ENCODE peak calls at places on chromosomes 5 and 9, in eight cellular contexts. One of them, this sample, is unnamed.

GRCh38 chr9:2039294-2040180 is 24.4 kb downstream of the SMARCA2 start:
- DNase-seq in stimulated activated CD4-positive, alpha-beta T cell treated with anti-CD3 and anti-CD28 coated beads, Interleukin-12 subunit alpha, Interleukin-12 subunit beta, amount 100 ng/mL, for 4 hours: no peak
- DNase-seq in GM12865: no peak
- DNase-seq in amygdala: no peak
- DNase-seq in A549: no peak
- DNase-seq in effector memory CD8-positive, alpha-beta T cell: no peak
- DNase-seq in kidney glomerular epithelial cell: no peak
- DNase-seq in cerebellum: no peak
- DNase-seq in this sample: no peak

GRCh38 chr9:18263367-18263766 is 210.6 kb upstream of the ADAMTSL1 start:
- DNase-seq in GM12865: no peak
- DNase-seq in stimulated activated CD4-positive, alpha-beta T cell treated with anti-CD3 and anti-CD28 coated beads, Interleukin-12 subunit alpha, Interleukin-12 subunit beta, amount 100 ng/mL, for 4 hours: no peak
- DNase-seq in kidney glomerular epithelial cell: no peak
- DNase-seq in effector memory CD8-positive, alpha-beta T cell: no peak
- DNase-seq in amygdala: no peak
- DNase-seq in A549: no peak
- DNase-seq in cerebellum: no peak
- DNase-seq in this sample: no peak

GRCh38 chr5:133818869-133819600 is 149.4 kb downstream of the C5orf15 start:
- DNase-seq in effector memory CD8-positive, alpha-beta T cell: no peak
- DNase-seq in kidney glomerular epithelial cell: no peak
- DNase-seq in amygdala: no peak
- DNase-seq in cerebellum: no peak
- DNase-seq in A549: no peak
- DNase-seq in stimulated activated CD4-positive, alpha-beta T cell treated with anti-CD3 and anti-CD28 coated beads, Interleukin-12 subunit alpha, Interleukin-12 subunit beta, amount 100 ng/mL, for 4 hours: no peak
- DNase-seq in GM12865: no peak
- DNase-seq in this sample: no peak

GRCh38 chr5:51104556-51104955 is 278.7 kb upstream of the ISL1 start:
- DNase-seq in effector memory CD8-positive, alpha-beta T cell: no peak
- DNase-seq in amygdala: no peak
- DNase-seq in kidney glomerular epithelial cell: no peak
- DNase-seq in GM12865: no peak
- DNase-seq in A549: no peak
- DNase-seq in cerebellum: no peak
- DNase-seq in stimulated activated CD4-positive, alpha-beta T cell treated with anti-CD3 and anti-CD28 coated beads, Interleukin-12 subunit alpha, Interleukin-12 subunit beta, amount 100 ng/mL, for 4 hours: no peak
- DNase-seq in this sample: no peak

GRCh38 chr5:128304121-128304520 is 220.6 kb downstream of the SLC12A2 start:
- DNase-seq in kidney glomerular epithelial cell: peak
- DNase-seq in amygdala: no peak
- DNase-seq in effector memory CD8-positive, alpha-beta T cell: no peak
- DNase-seq in GM12865: no peak
- DNase-seq in stimulated activated CD4-positive, alpha-beta T cell treated with anti-CD3 and anti-CD28 coated beads, Interleukin-12 subunit alpha, Interleukin-12 subunit beta, amount 100 ng/mL, for 4 hours: no peak
- DNase-seq in cerebellum: no peak
- DNase-seq in A549: no peak
- DNase-seq in this sample: no peak

GRCh38 chr5:1183424-1184162 is 17.8 kb upstream of the SLC6A19 start:
- DNase-seq in GM12865: no peak
- DNase-seq in A549: no peak
- DNase-seq in stimulated activated CD4-positive, alpha-beta T cell treated with anti-CD3 and anti-CD28 coated beads, Interleukin-12 subunit alpha, Interleukin-12 subunit beta, amount 100 ng/mL, for 4 hours: no peak
- DNase-seq in cerebellum: no peak
- DNase-seq in kidney glomerular epithelial cell: no peak
- DNase-seq in amygdala: no peak
- DNase-seq in effector memory CD8-positive, alpha-beta T cell: no peak
- DNase-seq in this sample: no peak

GRCh38 chr5:2960309-2960708 is 208.8 kb upstream of the IRX2 start:
- DNase-seq in amygdala: no peak
- DNase-seq in stimulated activated CD4-positive, alpha-beta T cell treated with anti-CD3 and anti-CD28 coated beads, Interleukin-12 subunit alpha, Interleukin-12 subunit beta, amount 100 ng/mL, for 4 hours: no peak
- DNase-seq in GM12865: no peak
- DNase-seq in A549: no peak
- DNase-seq in kidney glomerular epithelial cell: no peak
- DNase-seq in cerebellum: no peak
- DNase-seq in effector memory CD8-positive, alpha-beta T cell: no peak
- DNase-seq in this sample: no peak

GRCh38 chr9:115400801-115401200 is 282.8 kb upstream of the TNC start:
- DNase-seq in stimulated activated CD4-positive, alpha-beta T cell treated with anti-CD3 and anti-CD28 coated beads, Interleukin-12 subunit alpha, Interleukin-12 subunit beta, amount 100 ng/mL, for 4 hours: no peak
- DNase-seq in effector memory CD8-positive, alpha-beta T cell: no peak
- DNase-seq in cerebellum: no peak
- DNase-seq in GM12865: no peak
- DNase-seq in kidney glomerular epithelial cell: peak
- DNase-seq in amygdala: no peak
- DNase-seq in A549: no peak
- DNase-seq in this sample: no peak

GRCh38 chr9:25724424-25724823 is 46.2 kb upstream of the TUSC1 start:
- DNase-seq in amygdala: no peak
- DNase-seq in stimulated activated CD4-positive, alpha-beta T cell treated with anti-CD3 and anti-CD28 coated beads, Interleukin-12 subunit alpha, Interleukin-12 subunit beta, amount 100 ng/mL, for 4 hours: no peak
- DNase-seq in A549: no peak
- DNase-seq in effector memory CD8-positive, alpha-beta T cell: no peak
- DNase-seq in GM12865: no peak
- DNase-seq in kidney glomerular epithelial cell: peak
- DNase-seq in cerebellum: no peak
- DNase-seq in this sample: no peak

GRCh38 chr5:43034591-43034968 is 5.5 kb downstream of the ANXA2R start:
- DNase-seq in effector memory CD8-positive, alpha-beta T cell: no peak
- DNase-seq in stimulated activated CD4-positive, alpha-beta T cell treated with anti-CD3 and anti-CD28 coated beads, Interleukin-12 subunit alpha, Interleukin-12 subunit beta, amount 100 ng/mL, for 4 hours: no peak
- DNase-seq in amygdala: no peak
- DNase-seq in kidney glomerular epithelial cell: no peak
- DNase-seq in GM12865: no peak
- DNase-seq in cerebellum: no peak
- DNase-seq in A549: no peak
- DNase-seq in this sample: no peak

GRCh38 chr5:6721442-6721841 is 8.2 kb downstream of the TENT4A start:
- DNase-seq in A549: no peak
- DNase-seq in stimulated activated CD4-positive, alpha-beta T cell treated with anti-CD3 and anti-CD28 coated beads, Interleukin-12 subunit alpha, Interleukin-12 subunit beta, amount 100 ng/mL, for 4 hours: no peak
- DNase-seq in GM12865: no peak
- DNase-seq in effector memory CD8-positive, alpha-beta T cell: no peak
- DNase-seq in cerebellum: no peak
- DNase-seq in kidney glomerular epithelial cell: no peak
- DNase-seq in amygdala: no peak
- DNase-seq in this sample: no peak

GRCh38 chr9:133943781-133944745 is 48.1 kb downstream of the VAV2 start:
- DNase-seq in cerebellum: no peak
- DNase-seq in effector memory CD8-positive, alpha-beta T cell: no peak
- DNase-seq in A549: no peak
- DNase-seq in stimulated activated CD4-positive, alpha-beta T cell treated with anti-CD3 and anti-CD28 coated beads, Interleukin-12 subunit alpha, Interleukin-12 subunit beta, amount 100 ng/mL, for 4 hours: no peak
- DNase-seq in GM12865: no peak
- DNase-seq in kidney glomerular epithelial cell: no peak
- DNase-seq in amygdala: no peak
- DNase-seq in this sample: no peak

GRCh38 chr9:23789529-23790254 is 36.3 kb downstream of the ELAVL2 start:
- DNase-seq in cerebellum: no peak
- DNase-seq in amygdala: no peak
- DNase-seq in kidney glomerular epithelial cell: no peak
- DNase-seq in stimulated activated CD4-positive, alpha-beta T cell treated with anti-CD3 and anti-CD28 coated beads, Interleukin-12 subunit alpha, Interleukin-12 subunit beta, amount 100 ng/mL, for 4 hours: no peak
- DNase-seq in A549: no peak
- DNase-seq in effector memory CD8-positive, alpha-beta T cell: no peak
- DNase-seq in GM12865: no peak
- DNase-seq in this sample: no peak

GRCh38 chr5:15850939-15851341 is 328.7 kb downstream of the MARCHF11 start:
- DNase-seq in amygdala: no peak
- DNase-seq in A549: no peak
- DNase-seq in stimulated activated CD4-positive, alpha-beta T cell treated with anti-CD3 and anti-CD28 coated beads, Interleukin-12 subunit alpha, Interleukin-12 subunit beta, amount 100 ng/mL, for 4 hours: no peak
- DNase-seq in kidney glomerular epithelial cell: no peak
- DNase-seq in GM12865: no peak
- DNase-seq in effector memory CD8-positive, alpha-beta T cell: no peak
- DNase-seq in cerebellum: no peak
- DNase-seq in this sample: no peak

GRCh38 chr5:163595851-163596399 is 90.5 kb downstream of the MAT2B start:
- DNase-seq in effector memory CD8-positive, alpha-beta T cell: no peak
- DNase-seq in stimulated activated CD4-positive, alpha-beta T cell treated with anti-CD3 and anti-CD28 coated beads, Interleukin-12 subunit alpha, Interleukin-12 subunit beta, amount 100 ng/mL, for 4 hours: no peak
- DNase-seq in A549: no peak
- DNase-seq in amygdala: no peak
- DNase-seq in cerebellum: peak
- DNase-seq in kidney glomerular epithelial cell: no peak
- DNase-seq in GM12865: no peak
- DNase-seq in this sample: no peak

GRCh38 chr9:134531251-134531970 is 110.2 kb upstream of the COL5A1 start:
- DNase-seq in GM12865: no peak
- DNase-seq in cerebellum: no peak
- DNase-seq in kidney glomerular epithelial cell: no peak
- DNase-seq in A549: no peak
- DNase-seq in stimulated activated CD4-positive, alpha-beta T cell treated with anti-CD3 and anti-CD28 coated beads, Interleukin-12 subunit alpha, Interleukin-12 subunit beta, amount 100 ng/mL, for 4 hours: no peak
- DNase-seq in effector memory CD8-positive, alpha-beta T cell: no peak
- DNase-seq in amygdala: no peak
- DNase-seq in this sample: no peak

GRCh38 chr5:150616506-150616905 is 24.0 kb upstream of the SYNPO start:
- DNase-seq in stimulated activated CD4-positive, alpha-beta T cell treated with anti-CD3 and anti-CD28 coated beads, Interleukin-12 subunit alpha, Interleukin-12 subunit beta, amount 100 ng/mL, for 4 hours: no peak
- DNase-seq in cerebellum: peak
- DNase-seq in effector memory CD8-positive, alpha-beta T cell: no peak
- DNase-seq in kidney glomerular epithelial cell: no peak
- DNase-seq in A549: no peak
- DNase-seq in amygdala: no peak
- DNase-seq in GM12865: no peak
- DNase-seq in this sample: no peak

GRCh38 chr5:96146675-96147074 is 185.0 kb upstream of the ELL2 start:
- DNase-seq in stimulated activated CD4-positive, alpha-beta T cell treated with anti-CD3 and anti-CD28 coated beads, Interleukin-12 subunit alpha, Interleukin-12 subunit beta, amount 100 ng/mL, for 4 hours: no peak
- DNase-seq in cerebellum: no peak
- DNase-seq in amygdala: no peak
- DNase-seq in GM12865: peak
- DNase-seq in effector memory CD8-positive, alpha-beta T cell: no peak
- DNase-seq in A549: no peak
- DNase-seq in kidney glomerular epithelial cell: no peak
- DNase-seq in this sample: no peak

GRCh38 chr9:70826562-70826961 is 294.9 kb downstream of the TRPM3 start:
- DNase-seq in GM12865: no peak
- DNase-seq in stimulated activated CD4-positive, alpha-beta T cell treated with anti-CD3 and anti-CD28 coated beads, Interleukin-12 subunit alpha, Interleukin-12 subunit beta, amount 100 ng/mL, for 4 hours: no peak
- DNase-seq in cerebellum: no peak
- DNase-seq in amygdala: no peak
- DNase-seq in effector memory CD8-positive, alpha-beta T cell: no peak
- DNase-seq in kidney glomerular epithelial cell: no peak
- DNase-seq in A549: no peak
- DNase-seq in this sample: no peak

GRCh38 chr5:13629218-13629617 is 315.3 kb downstream of the DNAH5 start:
- DNase-seq in stimulated activated CD4-positive, alpha-beta T cell treated with anti-CD3 and anti-CD28 coated beads, Interleukin-12 subunit alpha, Interleukin-12 subunit beta, amount 100 ng/mL, for 4 hours: no peak
- DNase-seq in GM12865: no peak
- DNase-seq in amygdala: no peak
- DNase-seq in A549: no peak
- DNase-seq in effector memory CD8-positive, alpha-beta T cell: no peak
- DNase-seq in kidney glomerular epithelial cell: peak
- DNase-seq in cerebellum: no peak
- DNase-seq in this sample: no peak

GRCh38 chr5:8828596-8829321 is 717.1 kb downstream of the SEMA5A start:
- DNase-seq in GM12865: no peak
- DNase-seq in stimulated activated CD4-positive, alpha-beta T cell treated with anti-CD3 and anti-CD28 coated beads, Interleukin-12 subunit alpha, Interleukin-12 subunit beta, amount 100 ng/mL, for 4 hours: no peak
- DNase-seq in A549: no peak
- DNase-seq in kidney glomerular epithelial cell: no peak
- DNase-seq in cerebellum: no peak
- DNase-seq in effector memory CD8-positive, alpha-beta T cell: no peak
- DNase-seq in amygdala: no peak
- DNase-seq in this sample: no peak

GRCh38 chr5:149060325-149060724 is 2.5 kb downstream of the SH3TC2 start:
- DNase-seq in kidney glomerular epithelial cell: peak
- DNase-seq in stimulated activated CD4-positive, alpha-beta T cell treated with anti-CD3 and anti-CD28 coated beads, Interleukin-12 subunit alpha, Interleukin-12 subunit beta, amount 100 ng/mL, for 4 hours: no peak
- DNase-seq in cerebellum: no peak
- DNase-seq in A549: no peak
- DNase-seq in amygdala: no peak
- DNase-seq in GM12865: no peak
- DNase-seq in effector memory CD8-positive, alpha-beta T cell: no peak
- DNase-seq in this sample: no peak

GRCh38 chr5:51632027-51632426 is 248.8 kb downstream of the ISL1 start:
- DNase-seq in GM12865: no peak
- DNase-seq in effector memory CD8-positive, alpha-beta T cell: no peak
- DNase-seq in cerebellum: no peak
- DNase-seq in amygdala: no peak
- DNase-seq in A549: no peak
- DNase-seq in kidney glomerular epithelial cell: no peak
- DNase-seq in stimulated activated CD4-positive, alpha-beta T cell treated with anti-CD3 and anti-CD28 coated beads, Interleukin-12 subunit alpha, Interleukin-12 subunit beta, amount 100 ng/mL, for 4 hours: no peak
- DNase-seq in this sample: no peak